ENCODE peak calls at places on chromosomes 4 and X, in ten cellular contexts. One of them, this sample, is unnamed.
A peak's percentile ranks its signal among the peaks of the same experiment; 100 is the strongest.

GRCh38 chrX:153969125-153969903 is 2.3 kb downstream of the HCFC1 start:
- DNase-seq in stimulated activated CD4-positive, alpha-beta T cell treated with anti-CD3 and anti-CD28 coated beads, Interleukin-15, amount 100 ng/mL, for 1 hour: no peak
- DNase-seq in caudate nucleus: no peak
- DNase-seq in DMS153: no peak
- DNase-seq in IMR-90: no peak
- DNase-seq in iPS-NIHi11: no peak
- DNase-seq in left cardiac atrium: no peak
- DNase-seq in activated T-cell treated with anti-CD3 and anti-CD28 coated beads, Interleukin-2, amount 50 U/mL, for 72 hours: no peak
- DNase-seq in T47D: no peak
- DNase-seq in ELF-1: peak; percentile 65
- DNase-seq in this sample: no peak

GRCh38 chrX:103398321-103398937 is 22.1 kb downstream of the BEX3 start:
- DNase-seq in stimulated activated CD4-positive, alpha-beta T cell treated with anti-CD3 and anti-CD28 coated beads, Interleukin-15, amount 100 ng/mL, for 1 hour: no peak
- DNase-seq in caudate nucleus: no peak
- DNase-seq in DMS153: no peak
- DNase-seq in IMR-90: peak; percentile 86
- DNase-seq in iPS-NIHi11: no peak
- DNase-seq in left cardiac atrium: no peak
- DNase-seq in activated T-cell treated with anti-CD3 and anti-CD28 coated beads, Interleukin-2, amount 50 U/mL, for 72 hours: peak; percentile 4
- DNase-seq in T47D: no peak
- DNase-seq in ELF-1: peak; percentile 37
- DNase-seq in this sample: peak; percentile 89

GRCh38 chr4:24551492-24552330 is 32.6 kb downstream of the DHX15 start:
- DNase-seq in stimulated activated CD4-positive, alpha-beta T cell treated with anti-CD3 and anti-CD28 coated beads, Interleukin-15, amount 100 ng/mL, for 1 hour: no peak
- DNase-seq in caudate nucleus: no peak
- DNase-seq in DMS153: no peak
- DNase-seq in IMR-90: peak; percentile 70
- DNase-seq in iPS-NIHi11: no peak
- DNase-seq in left cardiac atrium: no peak
- DNase-seq in activated T-cell treated with anti-CD3 and anti-CD28 coated beads, Interleukin-2, amount 50 U/mL, for 72 hours: no peak
- DNase-seq in T47D: no peak
- DNase-seq in ELF-1: no peak
- DNase-seq in this sample: peak; percentile 42

GRCh38 chrX:131704136-131704695 is 160.3 kb downstream of the OR13H1 start:
- DNase-seq in stimulated activated CD4-positive, alpha-beta T cell treated with anti-CD3 and anti-CD28 coated beads, Interleukin-15, amount 100 ng/mL, for 1 hour: no peak
- DNase-seq in caudate nucleus: peak; percentile 77
- DNase-seq in DMS153: peak; percentile 58
- DNase-seq in IMR-90: peak; percentile 85
- DNase-seq in iPS-NIHi11: no peak
- DNase-seq in left cardiac atrium: peak; percentile 89
- DNase-seq in activated T-cell treated with anti-CD3 and anti-CD28 coated beads, Interleukin-2, amount 50 U/mL, for 72 hours: no peak
- DNase-seq in T47D: no peak
- DNase-seq in ELF-1: peak; percentile 95
- DNase-seq in this sample: peak; percentile 63

GRCh38 chr4:86416081-86416480 is 56.2 kb upstream of the MAPK10 start:
- DNase-seq in stimulated activated CD4-positive, alpha-beta T cell treated with anti-CD3 and anti-CD28 coated beads, Interleukin-15, amount 100 ng/mL, for 1 hour: no peak
- DNase-seq in caudate nucleus: no peak
- DNase-seq in DMS153: no peak
- DNase-seq in IMR-90: peak; percentile 15
- DNase-seq in iPS-NIHi11: no peak
- DNase-seq in left cardiac atrium: no peak
- DNase-seq in activated T-cell treated with anti-CD3 and anti-CD28 coated beads, Interleukin-2, amount 50 U/mL, for 72 hours: no peak
- DNase-seq in T47D: no peak
- DNase-seq in ELF-1: no peak
- DNase-seq in this sample: no peak

GRCh38 chr4:177441061-177441802 is 1.0 kb downstream of the AGA start:
- DNase-seq in stimulated activated CD4-positive, alpha-beta T cell treated with anti-CD3 and anti-CD28 coated beads, Interleukin-15, amount 100 ng/mL, for 1 hour: no peak
- DNase-seq in caudate nucleus: no peak
- DNase-seq in DMS153: no peak
- DNase-seq in IMR-90: peak; percentile 28
- DNase-seq in iPS-NIHi11: peak; percentile 15
- DNase-seq in left cardiac atrium: no peak
- DNase-seq in activated T-cell treated with anti-CD3 and anti-CD28 coated beads, Interleukin-2, amount 50 U/mL, for 72 hours: peak; percentile 48
- DNase-seq in T47D: no peak
- DNase-seq in ELF-1: peak; percentile 37
- DNase-seq in this sample: peak; percentile 52

GRCh38 chrX:154356596-154356995 is 17.8 kb downstream of the FLNA start:
- DNase-seq in stimulated activated CD4-positive, alpha-beta T cell treated with anti-CD3 and anti-CD28 coated beads, Interleukin-15, amount 100 ng/mL, for 1 hour: no peak
- DNase-seq in caudate nucleus: no peak
- DNase-seq in DMS153: no peak
- DNase-seq in IMR-90: no peak
- DNase-seq in iPS-NIHi11: no peak
- DNase-seq in left cardiac atrium: no peak
- DNase-seq in activated T-cell treated with anti-CD3 and anti-CD28 coated beads, Interleukin-2, amount 50 U/mL, for 72 hours: no peak
- DNase-seq in T47D: no peak
- DNase-seq in ELF-1: no peak
- DNase-seq in this sample: no peak

GRCh38 chrX:149512225-149512885 is 7.2 kb upstream of the IDS start:
- DNase-seq in stimulated activated CD4-positive, alpha-beta T cell treated with anti-CD3 and anti-CD28 coated beads, Interleukin-15, amount 100 ng/mL, for 1 hour: peak; percentile 25
- DNase-seq in caudate nucleus: peak; percentile 38
- DNase-seq in DMS153: peak; percentile 30
- DNase-seq in IMR-90: peak; percentile 38
- DNase-seq in iPS-NIHi11: peak; percentile 41
- DNase-seq in left cardiac atrium: no peak
- DNase-seq in activated T-cell treated with anti-CD3 and anti-CD28 coated beads, Interleukin-2, amount 50 U/mL, for 72 hours: peak; percentile 54
- DNase-seq in T47D: peak; percentile 7
- DNase-seq in ELF-1: peak; percentile 94
- DNase-seq in this sample: peak; percentile 56

GRCh38 chrX:88416965-88417364 is 330.1 kb upstream of the CPXCR1 start:
- DNase-seq in stimulated activated CD4-positive, alpha-beta T cell treated with anti-CD3 and anti-CD28 coated beads, Interleukin-15, amount 100 ng/mL, for 1 hour: no peak
- DNase-seq in caudate nucleus: no peak
- DNase-seq in DMS153: no peak
- DNase-seq in IMR-90: no peak
- DNase-seq in iPS-NIHi11: no peak
- DNase-seq in left cardiac atrium: no peak
- DNase-seq in activated T-cell treated with anti-CD3 and anti-CD28 coated beads, Interleukin-2, amount 50 U/mL, for 72 hours: no peak
- DNase-seq in T47D: no peak
- DNase-seq in ELF-1: no peak
- DNase-seq in this sample: no peak

GRCh38 chr4:168451331-168451730 is 29.0 kb downstream of the DDX60L start:
- DNase-seq in stimulated activated CD4-positive, alpha-beta T cell treated with anti-CD3 and anti-CD28 coated beads, Interleukin-15, amount 100 ng/mL, for 1 hour: no peak
- DNase-seq in caudate nucleus: no peak
- DNase-seq in DMS153: no peak
- DNase-seq in IMR-90: no peak
- DNase-seq in iPS-NIHi11: no peak
- DNase-seq in left cardiac atrium: no peak
- DNase-seq in activated T-cell treated with anti-CD3 and anti-CD28 coated beads, Interleukin-2, amount 50 U/mL, for 72 hours: no peak
- DNase-seq in T47D: no peak
- DNase-seq in ELF-1: no peak
- DNase-seq in this sample: peak; percentile 58

GRCh38 chr4:153831236-153831635 is 42.4 kb upstream of the SFRP2 start:
- DNase-seq in stimulated activated CD4-positive, alpha-beta T cell treated with anti-CD3 and anti-CD28 coated beads, Interleukin-15, amount 100 ng/mL, for 1 hour: no peak
- DNase-seq in caudate nucleus: no peak
- DNase-seq in DMS153: no peak
- DNase-seq in IMR-90: no peak
- DNase-seq in iPS-NIHi11: no peak
- DNase-seq in left cardiac atrium: no peak
- DNase-seq in activated T-cell treated with anti-CD3 and anti-CD28 coated beads, Interleukin-2, amount 50 U/mL, for 72 hours: no peak
- DNase-seq in T47D: no peak
- DNase-seq in ELF-1: no peak
- DNase-seq in this sample: no peak

GRCh38 chr4:66991521-66991920 is 553.8 kb downstream of the CENPC start:
- DNase-seq in stimulated activated CD4-positive, alpha-beta T cell treated with anti-CD3 and anti-CD28 coated beads, Interleukin-15, amount 100 ng/mL, for 1 hour: no peak
- DNase-seq in caudate nucleus: no peak
- DNase-seq in DMS153: no peak
- DNase-seq in IMR-90: no peak
- DNase-seq in iPS-NIHi11: no peak
- DNase-seq in left cardiac atrium: no peak
- DNase-seq in activated T-cell treated with anti-CD3 and anti-CD28 coated beads, Interleukin-2, amount 50 U/mL, for 72 hours: no peak
- DNase-seq in T47D: no peak
- DNase-seq in ELF-1: no peak
- DNase-seq in this sample: no peak

GRCh38 chr4:70313736-70314135 is 21.0 kb upstream of the CABS1 start:
- DNase-seq in stimulated activated CD4-positive, alpha-beta T cell treated with anti-CD3 and anti-CD28 coated beads, Interleukin-15, amount 100 ng/mL, for 1 hour: no peak
- DNase-seq in caudate nucleus: no peak
- DNase-seq in DMS153: no peak
- DNase-seq in IMR-90: no peak
- DNase-seq in iPS-NIHi11: no peak
- DNase-seq in left cardiac atrium: no peak
- DNase-seq in activated T-cell treated with anti-CD3 and anti-CD28 coated beads, Interleukin-2, amount 50 U/mL, for 72 hours: no peak
- DNase-seq in T47D: no peak
- DNase-seq in ELF-1: no peak
- DNase-seq in this sample: no peak

GRCh38 chrX:48700951-48701653 is 4.6 kb downstream of the SUV39H1 start:
- DNase-seq in stimulated activated CD4-positive, alpha-beta T cell treated with anti-CD3 and anti-CD28 coated beads, Interleukin-15, amount 100 ng/mL, for 1 hour: no peak
- DNase-seq in caudate nucleus: no peak
- DNase-seq in DMS153: no peak
- DNase-seq in IMR-90: peak; percentile 6
- DNase-seq in iPS-NIHi11: no peak
- DNase-seq in left cardiac atrium: no peak
- DNase-seq in activated T-cell treated with anti-CD3 and anti-CD28 coated beads, Interleukin-2, amount 50 U/mL, for 72 hours: no peak
- DNase-seq in T47D: no peak
- DNase-seq in ELF-1: no peak
- DNase-seq in this sample: no peak

GRCh38 chr4:507745-508512 is 8.9 kb downstream of the PIGG start:
- DNase-seq in stimulated activated CD4-positive, alpha-beta T cell treated with anti-CD3 and anti-CD28 coated beads, Interleukin-15, amount 100 ng/mL, for 1 hour: no peak
- DNase-seq in caudate nucleus: no peak
- DNase-seq in DMS153: no peak
- DNase-seq in IMR-90: no peak
- DNase-seq in iPS-NIHi11: no peak
- DNase-seq in left cardiac atrium: no peak
- DNase-seq in activated T-cell treated with anti-CD3 and anti-CD28 coated beads, Interleukin-2, amount 50 U/mL, for 72 hours: no peak
- DNase-seq in T47D: no peak
- DNase-seq in ELF-1: no peak
- DNase-seq in this sample: no peak

GRCh38 chr4:185965456-185966384 is 103.2 kb upstream of the TLR3 start:
- DNase-seq in stimulated activated CD4-positive, alpha-beta T cell treated with anti-CD3 and anti-CD28 coated beads, Interleukin-15, amount 100 ng/mL, for 1 hour: no peak
- DNase-seq in caudate nucleus: no peak
- DNase-seq in DMS153: no peak
- DNase-seq in IMR-90: no peak
- DNase-seq in iPS-NIHi11: no peak
- DNase-seq in left cardiac atrium: no peak
- DNase-seq in activated T-cell treated with anti-CD3 and anti-CD28 coated beads, Interleukin-2, amount 50 U/mL, for 72 hours: no peak
- DNase-seq in T47D: no peak
- DNase-seq in ELF-1: peak; percentile 36
- DNase-seq in this sample: no peak

GRCh38 chr4:71713611-71714203 is 70.2 kb downstream of the GC start:
- DNase-seq in stimulated activated CD4-positive, alpha-beta T cell treated with anti-CD3 and anti-CD28 coated beads, Interleukin-15, amount 100 ng/mL, for 1 hour: no peak
- DNase-seq in caudate nucleus: no peak
- DNase-seq in DMS153: peak; percentile 22
- DNase-seq in IMR-90: peak; percentile 77
- DNase-seq in iPS-NIHi11: peak; percentile 17
- DNase-seq in left cardiac atrium: no peak
- DNase-seq in activated T-cell treated with anti-CD3 and anti-CD28 coated beads, Interleukin-2, amount 50 U/mL, for 72 hours: no peak
- DNase-seq in T47D: no peak
- DNase-seq in ELF-1: no peak
- DNase-seq in this sample: peak; percentile 72

GRCh38 chr4:987689-988513 is 1.1 kb downstream of the IDUA start:
- DNase-seq in stimulated activated CD4-positive, alpha-beta T cell treated with anti-CD3 and anti-CD28 coated beads, Interleukin-15, amount 100 ng/mL, for 1 hour: no peak
- DNase-seq in caudate nucleus: no peak
- DNase-seq in DMS153: no peak
- DNase-seq in IMR-90: no peak
- DNase-seq in iPS-NIHi11: no peak
- DNase-seq in left cardiac atrium: no peak
- DNase-seq in activated T-cell treated with anti-CD3 and anti-CD28 coated beads, Interleukin-2, amount 50 U/mL, for 72 hours: no peak
- DNase-seq in T47D: no peak
- DNase-seq in ELF-1: no peak
- DNase-seq in this sample: no peak

GRCh38 chr4:26723216-26723615 is 137.4 kb upstream of the STIM2 start:
- DNase-seq in stimulated activated CD4-positive, alpha-beta T cell treated with anti-CD3 and anti-CD28 coated beads, Interleukin-15, amount 100 ng/mL, for 1 hour: no peak
- DNase-seq in caudate nucleus: no peak
- DNase-seq in DMS153: no peak
- DNase-seq in IMR-90: no peak
- DNase-seq in iPS-NIHi11: no peak
- DNase-seq in left cardiac atrium: no peak
- DNase-seq in activated T-cell treated with anti-CD3 and anti-CD28 coated beads, Interleukin-2, amount 50 U/mL, for 72 hours: peak; percentile 16
- DNase-seq in T47D: no peak
- DNase-seq in ELF-1: no peak
- DNase-seq in this sample: no peak

GRCh38 chr4:119666653-119667091 is 38.1 kb upstream of the PDE5A start:
- DNase-seq in stimulated activated CD4-positive, alpha-beta T cell treated with anti-CD3 and anti-CD28 coated beads, Interleukin-15, amount 100 ng/mL, for 1 hour: no peak
- DNase-seq in caudate nucleus: no peak
- DNase-seq in DMS153: no peak
- DNase-seq in IMR-90: peak; percentile 66
- DNase-seq in iPS-NIHi11: no peak
- DNase-seq in left cardiac atrium: no peak
- DNase-seq in activated T-cell treated with anti-CD3 and anti-CD28 coated beads, Interleukin-2, amount 50 U/mL, for 72 hours: no peak
- DNase-seq in T47D: no peak
- DNase-seq in ELF-1: peak; percentile 32
- DNase-seq in this sample: no peak

This sample was measured in ELR.